ENCODE peak calls at places on chromosome 19, in five cellular contexts. P is hepatocyte; D is cardiac muscle cell; I is CD8-positive, alpha-beta memory T cell; K is CD4-positive, alpha-beta memory T cell. M is an unnamed sample.

GRCh38 chr19:7916137-7916907 is 1.7 kb downstream of the TGFBR3L start:
- DNase-seq in P (peak; percentile 67), D (peak; percentile 34), I (peak; percentile 60), K (peak; percentile 51), M (peak; percentile 54)

GRCh38 chr19:18612772-18613588 is at the start of gene TMEM59L:
- DNase-seq in P (no peak), D (peak; percentile 41), I (peak; percentile 47), K (peak; percentile 55), M (no peak)

GRCh38 chr19:2494447-2495129 is 18.7 kb downstream of the GADD45B start:
- DNase-seq in P (peak; percentile 93), D (peak; percentile 64), I (peak; percentile 66), K (peak; percentile 33), M (peak; percentile 63)

GRCh38 chr19:13164370-13165090 is 14.3 kb downstream of the IER2 start:
- DNase-seq in P (peak; percentile 90), D (peak; percentile 57), I (peak; percentile 26), K (no peak), M (peak; percentile 86)

GRCh38 chr19:6211632-6212402 is 68.0 kb downstream of the MLLT1 start:
- DNase-seq in P (peak; percentile 3), D (no peak), I (no peak), K (no peak), M (no peak)

GRCh38 chr19:16824658-16825311 is 4.4 kb upstream of the SIN3B start:
- DNase-seq in P (no peak), D (no peak), I (no peak), K (no peak), M (no peak)

GRCh38 chr19:45913874-45914830 is at the start of gene NANOS2:
- DNase-seq in P (no peak), D (peak; percentile 69), I (no peak), K (no peak), M (peak; percentile 85)

GRCh38 chr19:21322528-21322927 is 6.7 kb downstream of the ZNF708 start:
- DNase-seq in P (no peak), D (no peak), I (no peak), K (no peak), M (no peak)

GRCh38 chr19:16193466-16193865 is 4.2 kb upstream of the AP1M1 start:
- DNase-seq in P (no peak), D (no peak), I (no peak), K (no peak), M (no peak)

GRCh38 chr19:49114630-49115363 is 627 bp downstream of the LIN7B start:
- DNase-seq in P (peak; percentile 81), D (peak; percentile 90), I (peak; percentile 14), K (peak; percentile 37), M (peak; percentile 85)

GRCh38 chr19:31292639-31293185 is 56.5 kb downstream of the TSHZ3 start:
- DNase-seq in P (no peak), D (no peak), I (no peak), K (no peak), M (no peak)

GRCh38 chr19:21586341-21587116 is 81.1 kb downstream of the ZNF429 start:
- DNase-seq in P (peak; percentile 30), D (peak; percentile 55), I (no peak), K (no peak), M (no peak)

GRCh38 chr19:32877977-32878745 is 8.6 kb upstream of the SLC7A9 start:
- DNase-seq in P (no peak), D (no peak), I (no peak), K (no peak), M (no peak)

GRCh38 chr19:16338470-16339360 is 14.1 kb downstream of the KLF2 start:
- DNase-seq in P (no peak), D (no peak), I (peak; percentile 48), K (peak; percentile 29), M (no peak)

GRCh38 chr19:12865746-12866415 is 15.4 kb downstream of the DNASE2 start:
- DNase-seq in P (no peak), D (no peak), I (no peak), K (no peak), M (no peak)

GRCh38 chr19:17026041-17026658 is 460 bp downstream of the CPAMD8 start:
- DNase-seq in P (peak; percentile 55), D (peak; percentile 20), I (no peak), K (no peak), M (no peak)

GRCh38 chr19:18738961-18739690 is 52.0 kb downstream of the COMP start:
- DNase-seq in P (no peak), D (no peak), I (no peak), K (no peak), M (peak; percentile 72)

GRCh38 chr19:27705896-27706295 is 1507.1 kb downstream of the UQCRFS1 start:
- DNase-seq in P (no peak), D (no peak), I (no peak), K (no peak), M (peak; percentile 16)

GRCh38 chr19:37994823-37995130 is 87.8 kb downstream of the SIPA1L3 start:
- DNase-seq in P (no peak), D (no peak), I (no peak), K (no peak), M (no peak)
- H3K27ac ChIP-seq in P (no peak overlapping the region), D (no peak overlapping the region), I (no peak overlapping the region), K (no peak overlapping the region), M (no peak overlapping the region)

GRCh38 chr19:44585371-44586141 is 27.8 kb upstream of the IGSF23 start:
- DNase-seq in P (no peak), D (no peak), I (no peak), K (no peak), M (no peak)
- H3K27ac ChIP-seq in P (no peak overlapping the region), D (no peak overlapping the region), I (no peak overlapping the region), K (no peak overlapping the region), M (no peak overlapping the region)

GRCh38 chr19:10180459-10180858 is 14.3 kb downstream of the DNMT1 start:
- DNase-seq in P (no peak), D (no peak), I (no peak), K (no peak), M (no peak)

GRCh38 chr19:10183926-10184325 is 10.8 kb downstream of the DNMT1 start:
- DNase-seq in P (no peak), D (no peak), I (no peak), K (no peak), M (no peak)

GRCh38 chr19:10187315-10187714 is 7.4 kb downstream of the DNMT1 start:
- DNase-seq in P (no peak), D (no peak), I (no peak), K (no peak), M (no peak)

GRCh38 chr19:10182847-10183246 is 11.9 kb downstream of the DNMT1 start:
- DNase-seq in P (no peak), D (no peak), I (no peak), K (no peak), M (no peak)

GRCh38 chr19:10184636-10185035 is 10.1 kb downstream of the DNMT1 start:
- DNase-seq in P (no peak), D (no peak), I (no peak), K (no peak), M (no peak)
- H3K27ac ChIP-seq in P (no peak overlapping the region), D (no peak overlapping the region), I (no peak overlapping the region), K (no peak overlapping the region), M (no peak overlapping the region)

GRCh38 chr19:1172353-1173159 is 1.5 kb downstream of the SBNO2 start:
- DNase-seq in P (peak; percentile 68), D (no peak), I (no peak), K (no peak), M (peak; percentile 42)

GRCh38 chr19:1169921-1170885 is 3.9 kb downstream of the SBNO2 start:
- DNase-seq in P (no peak), D (no peak), I (no peak), K (no peak), M (no peak)

GRCh38 chr19:1168877-1169791 is 4.9 kb downstream of the SBNO2 start:
- DNase-seq in P (no peak), D (no peak), I (no peak), K (no peak), M (no peak)

GRCh38 chr19:1171755-1172352 is 2.2 kb downstream of the SBNO2 start:
- DNase-seq in P (no peak), D (no peak), I (no peak), K (no peak), M (no peak)

DNA sequence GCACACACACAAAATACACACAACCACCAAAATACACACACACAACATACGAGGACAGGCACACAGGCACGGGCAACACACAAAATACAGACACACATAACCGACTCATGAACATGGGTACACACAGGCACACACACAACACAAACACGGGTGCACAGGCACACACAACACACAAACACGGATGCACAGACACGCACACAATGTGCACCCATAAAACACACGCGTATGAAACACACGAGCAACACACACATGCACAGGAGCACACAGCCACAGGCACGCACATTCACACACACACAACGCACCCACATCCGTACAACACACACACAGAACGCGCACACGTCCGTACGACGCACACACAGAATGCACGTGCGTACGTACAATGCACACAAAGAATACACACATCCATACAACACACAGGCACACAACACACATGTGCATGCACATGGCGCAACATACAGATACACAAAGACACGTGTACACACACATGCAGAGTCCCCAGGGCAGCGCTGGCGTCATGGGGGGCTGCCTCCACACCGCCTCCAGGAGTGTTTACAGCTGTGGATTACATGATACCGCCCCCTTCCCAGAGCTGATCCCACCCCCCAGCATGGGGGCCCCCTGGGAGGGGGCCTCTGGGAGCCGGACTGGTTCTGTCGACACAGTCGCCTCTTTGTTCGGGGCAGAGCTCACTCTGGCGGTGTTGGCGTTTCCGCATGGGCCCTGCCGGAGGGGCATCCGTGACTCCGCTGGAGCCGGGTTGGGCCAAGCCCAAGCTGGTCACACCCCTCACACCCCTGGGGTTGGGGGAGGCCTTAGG is 2.9 kb downstream of the SBNO2 start:
- DNase-seq in P (no peak), D (no peak), I (no peak), K (no peak), M (no peak)
- H3K27ac ChIP-seq in P (peak overlapping the region; percentile 91), D (peak overlapping the region; percentile 67), I (no peak overlapping the region), K (no peak overlapping the region), M (no peak overlapping the region)

DNA sequence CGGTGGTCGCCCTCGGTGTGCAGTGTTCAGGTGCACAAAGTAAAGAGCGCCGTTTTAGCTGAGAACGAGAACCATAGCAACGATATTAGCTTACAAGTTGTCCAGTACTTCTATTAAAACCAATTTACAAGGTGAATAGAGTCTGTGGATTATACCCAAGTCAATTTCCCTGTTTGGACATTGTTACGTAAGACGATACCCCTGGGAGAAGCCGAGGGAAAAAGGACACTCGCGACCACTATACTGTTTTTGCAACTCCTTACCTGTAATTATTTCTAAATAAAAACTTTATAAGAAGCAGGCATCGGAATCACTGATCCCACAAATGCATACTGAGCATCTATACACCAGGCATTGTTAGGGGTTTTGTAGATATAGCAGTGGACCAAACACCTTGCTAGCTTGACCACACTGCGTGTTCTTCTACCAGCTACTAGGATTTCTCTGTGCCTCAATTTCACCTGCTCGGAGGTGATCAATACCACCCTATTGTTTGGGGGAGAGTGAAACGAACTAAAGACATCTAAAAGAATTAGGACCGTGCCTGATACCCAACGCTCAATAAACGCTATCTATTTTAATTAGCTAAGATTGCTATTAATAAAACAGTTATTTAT is 488 bp upstream of the EEF2 start:
- DNase-seq in P (no peak), D (no peak), I (no peak), K (no peak), M (no peak)
- H3K27ac ChIP-seq in P (no peak overlapping the region), D (peak overlapping the region; percentile 61), I (peak overlapping the region; percentile 51), K (peak overlapping the region; percentile 52), M (peak overlapping the region; percentile 95)

GRCh38 chr19:56718231-56718630 is 46.7 kb upstream of the ZNF835 start:
- DNase-seq in P (no peak), D (no peak), I (no peak), K (no peak), M (no peak)

GRCh38 chr19:56721714-56722113 is 50.2 kb upstream of the ZNF835 start:
- DNase-seq in P (no peak), D (no peak), I (no peak), K (no peak), M (no peak)

GRCh38 chr19:56725829-56726424 is 54.4 kb upstream of the ZNF835 start:
- DNase-seq in P (no peak), D (no peak), I (no peak), K (no peak), M (no peak)

GRCh38 chr19:56720281-56720680 is 48.7 kb upstream of the ZNF835 start:
- DNase-seq in P (no peak), D (no peak), I (no peak), K (no peak), M (peak; percentile 16)
- H3K27ac ChIP-seq in P (no peak overlapping the region), D (no peak overlapping the region), I (no peak overlapping the region), K (no peak overlapping the region), M (no peak overlapping the region)